ENCODE peak calls at places on chromosomes 1 and 21, in six cellular contexts. G, E, Q, W, F and K are unnamed samples.
A peak's percentile ranks its signal among the peaks of the same experiment; 100 is the strongest.

GRCh38 chr1:182677393-182678098 is 6.8 kb downstream of the RGS8 start:
- DNase-seq in G (no peak), E (no peak), Q (no peak), W (peak; percentile 61), F (no peak), K (no peak)

GRCh38 chr21:18424250-18424649 is 20.7 kb upstream of the TMPRSS15 start:
- DNase-seq in G (no peak), E (no peak), Q (no peak), W (no peak), F (no peak), K (no peak)

GRCh38 chr1:156668801-156669637 is 8.2 kb downstream of the NES start:
- DNase-seq in G (no peak), E (no peak), Q (no peak), W (no peak), F (no peak), K (no peak)

GRCh38 chr1:90721210-90722194 is 4.4 kb upstream of the BARHL2 start:
- DNase-seq in G (no peak), E (no peak), Q (peak; percentile 57), W (no peak), F (peak; percentile 65), K (peak; percentile 84)

GRCh38 chr1:16960560-16961296 is 19.7 kb downstream of the MFAP2 start:
- DNase-seq in G (peak; percentile 96), E (peak; percentile 86), Q (peak; percentile 89), W (peak; percentile 7), F (peak; percentile 76), K (peak; percentile 93)

GRCh38 chr21:28193189-28193588 is 799.5 kb downstream of the LTN1 start:
- DNase-seq in G (no peak), E (no peak), Q (no peak), W (no peak), F (no peak), K (no peak)

GRCh38 chr1:93597697-93598096 is 83.9 kb downstream of the BCAR3 start:
- DNase-seq in G (peak; percentile 40), E (no peak), Q (no peak), W (no peak), F (no peak), K (peak; percentile 47)

GRCh38 chr1:106876384-106876783 is 180.1 kb upstream of the PRMT6 start:
- DNase-seq in G (no peak), E (no peak), Q (no peak), W (no peak), F (no peak), K (no peak)

GRCh38 chr21:32198369-32198768 is 80.5 kb downstream of the MIS18A start:
- DNase-seq in G (no peak), E (no peak), Q (no peak), W (no peak), F (no peak), K (no peak)

GRCh38 chr1:151401125-151401788 is 1.9 kb downstream of the PSMB4 start:
- DNase-seq in G (no peak), E (no peak), Q (no peak), W (no peak), F (no peak), K (no peak)

GRCh38 chr1:155940993-155941844 is at the start of gene RXFP4:
- DNase-seq in G (no peak), E (no peak), Q (no peak), W (no peak), F (no peak), K (peak; percentile 74)

GRCh38 chr1:178869114-178869697 is 1.7 kb downstream of the ANGPTL1 start:
- DNase-seq in G (no peak), E (no peak), Q (no peak), W (no peak), F (no peak), K (no peak)

GRCh38 chr1:198179556-198179981 is 22.8 kb downstream of the NEK7 start:
- DNase-seq in G (no peak), E (no peak), Q (no peak), W (no peak), F (no peak), K (no peak)

GRCh38 chr1:58782308-58783089 is 1.3 kb downstream of the JUN start:
- DNase-seq in G (peak; percentile 71), E (peak; percentile 55), Q (peak; percentile 62), W (no peak), F (peak; percentile 23), K (peak; percentile 95)

GRCh38 chr1:75600781-75601180 is 10.1 kb downstream of the SLC44A5 start:
- DNase-seq in G (no peak), E (no peak), Q (no peak), W (no peak), F (no peak), K (no peak)

GRCh38 chr1:24801169-24801568 is 55.9 kb downstream of the CLIC4 start:
- DNase-seq in G (no peak), E (no peak), Q (no peak), W (no peak), F (no peak), K (no peak)

GRCh38 chr1:229554886-229555621 is 3.5 kb downstream of the ABCB10 start:
- DNase-seq in G (no peak), E (no peak), Q (no peak), W (no peak), F (peak; percentile 93), K (no peak)

GRCh38 chr1:93576346-93576745 is 105.3 kb downstream of the BCAR3 start:
- DNase-seq in G (no peak), E (no peak), Q (no peak), W (no peak), F (no peak), K (no peak)

GRCh38 chr1:192436441-192437078 is 119.8 kb downstream of the RGS21 start:
- DNase-seq in G (no peak), E (no peak), Q (no peak), W (no peak), F (no peak), K (no peak)

GRCh38 chr1:229139320-229139719 is 131.6 kb upstream of the RAB4A start:
- DNase-seq in G (no peak), E (no peak), Q (no peak), W (no peak), F (no peak), K (no peak)

GRCh38 chr1:11294951-11295350 is 22.0 kb downstream of the UBIAD1 start:
- DNase-seq in G (no peak), E (no peak), Q (no peak), W (no peak), F (no peak), K (no peak)

GRCh38 chr1:73953186-73953585 is 244.8 kb downstream of the LRRIQ3 start:
- DNase-seq in G (no peak), E (no peak), Q (no peak), W (no peak), F (no peak), K (no peak)

GRCh38 chr1:27624467-27625233 is 10.3 kb downstream of the FGR start:
- DNase-seq in G (no peak), E (no peak), Q (no peak), W (peak; percentile 67), F (no peak), K (no peak)

GRCh38 chr1:226407497-226408284 is at the start of gene PARP1:
- DNase-seq in G (peak; percentile 95), E (peak; percentile 87), Q (peak; percentile 90), W (no peak), F (peak; percentile 99), K (peak; percentile 98)
- TF ChIP-seq POLR2A in G (peak; percentile 85), E (peak; percentile 76), Q (peak; percentile 86), W (peak; percentile 86), F (peak; percentile 94), K (no peak)

DNA sequence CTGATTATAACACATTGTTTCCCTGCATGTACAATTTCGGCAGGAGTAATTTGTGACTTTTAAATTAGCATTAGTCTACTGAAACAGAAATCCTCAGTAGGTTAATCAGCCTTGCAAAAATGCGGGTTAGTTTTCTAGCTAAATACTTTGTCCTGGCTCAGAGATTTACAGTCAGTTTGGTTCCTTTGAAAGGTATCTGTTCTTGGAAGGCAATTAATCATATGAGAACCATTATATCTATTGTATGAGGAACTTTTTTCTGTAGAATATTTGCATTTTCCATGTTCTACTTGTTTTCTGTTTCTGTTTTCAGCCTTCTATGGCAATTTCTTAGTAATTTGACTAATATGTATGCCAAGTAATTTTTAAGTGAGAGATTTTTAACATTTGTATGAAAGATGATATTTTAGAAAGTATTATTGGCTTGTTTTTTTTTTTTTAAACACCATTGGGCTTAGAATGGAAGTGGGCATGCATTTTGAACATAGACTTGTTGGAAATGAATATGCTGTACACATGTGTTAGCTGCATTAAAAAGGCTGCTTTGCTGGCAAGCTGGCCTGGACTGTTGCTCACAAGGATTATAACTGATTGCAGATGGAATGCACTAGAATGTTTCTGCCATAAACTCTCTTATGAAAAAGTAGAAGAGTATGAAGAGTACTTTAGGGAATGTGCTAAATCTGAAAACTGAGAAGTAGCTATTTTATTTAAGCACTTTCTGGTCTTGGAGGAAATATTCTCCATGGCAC is 26.2 kb downstream of the KIF1B start:
- DNase-seq in G (no peak), E (no peak), Q (no peak), W (no peak), F (no peak), K (no peak)
- TF ChIP-seq POLR2A in G (no peak), E (no peak), Q (no peak), W (no peak), F (no peak), K (no peak)

GRCh38 chr1:160097196-160097910 is 1.1 kb downstream of the IGSF8 start:
- DNase-seq in G (no peak), E (no peak), Q (no peak), W (no peak), F (no peak), K (peak; percentile 80)

GRCh38 chr1:160101037-160101716 is 2.8 kb upstream of the IGSF8 start:
- DNase-seq in G (peak; percentile 87), E (peak; percentile 74), Q (peak; percentile 67), W (no peak), F (peak; percentile 88), K (peak; percentile 90)

GRCh38 chr1:160097911-160098851 is at the start of gene IGSF8:
- DNase-seq in G (peak; percentile 95), E (peak; percentile 90), Q (peak; percentile 94), W (peak; percentile 44), F (peak; percentile 86), K (peak; percentile 97)

GRCh38 chr1:160099716-160100375 is 1.4 kb upstream of the IGSF8 start:
- DNase-seq in G (no peak), E (no peak), Q (no peak), W (no peak), F (no peak), K (peak; percentile 61)

DNA sequence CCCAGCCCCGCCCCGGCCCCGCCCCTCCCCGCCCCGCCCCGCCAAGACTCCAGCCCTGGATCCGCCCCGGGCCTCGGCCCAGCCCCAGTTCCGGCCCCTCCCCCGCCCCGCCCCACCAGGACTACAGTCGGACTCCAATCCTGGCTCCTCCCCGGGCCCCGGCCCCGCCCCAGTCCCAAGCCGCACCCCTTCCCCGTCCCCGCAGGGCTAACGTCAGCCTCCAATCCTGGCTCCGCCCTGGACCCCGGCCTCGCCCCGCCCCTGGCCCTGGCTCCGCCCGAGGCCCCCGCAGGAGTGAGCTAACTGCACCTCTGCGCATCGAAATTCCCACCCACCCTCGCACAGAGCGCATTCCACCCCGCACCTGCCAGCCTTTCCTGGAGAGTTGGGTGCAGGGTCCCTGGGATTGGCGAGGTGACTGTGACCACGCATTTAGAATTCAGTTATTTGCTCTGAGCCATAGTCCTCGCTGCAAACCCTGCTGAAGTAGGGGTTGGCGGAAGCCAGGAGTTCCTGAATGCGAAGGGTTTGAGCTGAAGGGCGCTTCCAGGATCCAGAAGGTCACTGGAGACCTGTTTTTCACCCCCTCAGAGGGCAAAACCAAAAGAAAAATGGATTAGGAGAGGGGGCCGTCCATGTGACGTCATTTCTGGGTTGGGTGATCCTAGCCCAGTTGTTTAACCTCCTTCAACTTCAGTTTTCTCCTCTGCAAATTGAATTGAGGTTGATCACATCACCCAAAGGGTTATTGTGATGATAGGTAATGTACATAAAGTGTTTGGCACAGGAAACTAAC is 631 bp upstream of the IGSF8 start:
- DNase-seq in G (peak; percentile 98), E (peak; percentile 99), Q (peak; percentile 99), W (peak; percentile 55), F (peak; percentile 98), K (peak; percentile 100)
- TF ChIP-seq POLR2A in G (peak; percentile 80), E (peak; percentile 59), Q (peak; percentile 57), W (no peak), F (no peak), K (no peak)

GRCh38 chr1:78958711-78959110 is 47.8 kb downstream of the ADGRL4 start:
- DNase-seq in G (no peak), E (no peak), Q (no peak), W (no peak), F (no peak), K (no peak)
- TF ChIP-seq POLR2A in G (no peak), E (no peak), Q (no peak), W (no peak), F (no peak), K (no peak)